ENCODE peak calls at places on chromosome 14, in six cellular contexts. C is choroid plexus epithelial cell; X is astrocyte of the spinal cord; F is CD4-positive, alpha-beta T cell; P is body of pancreas; U is cardiac muscle cell. Z is an unnamed sample.

GRCh38 chr14:24178399-24179178 is 6.7 kb downstream of the REC8 start:
- DNase-seq in C (no peak), X (no peak), F (no peak), P (no peak), U (no peak), Z (no peak)

GRCh38 chr14:84782902-84783301 is 747.0 kb upstream of the FLRT2 start:
- DNase-seq in C (no peak), X (no peak), F (no peak), P (no peak), U (no peak), Z (no peak)

GRCh38 chr14:69695664-69696527 is 71.0 kb upstream of the SRSF5 start:
- DNase-seq in C (peak), X (peak), F (no peak), P (peak), U (peak), Z (no peak)

GRCh38 chr14:66503532-66503931 is 4.4 kb upstream of the GPHN start:
- DNase-seq in C (peak), X (peak), F (no peak), P (no peak), U (no peak), Z (no peak)

GRCh38 chr14:71654810-71655209 is 277.4 kb upstream of the RGS6 start:
- DNase-seq in C (no peak), X (no peak), F (no peak), P (no peak), U (no peak), Z (no peak)

GRCh38 chr14:97977711-97978261 is 1180.6 kb downstream of the VRK1 start:
- DNase-seq in C (no peak), X (peak), F (peak), P (peak), U (no peak), Z (no peak)

GRCh38 chr14:63644741-63645140 is 3.1 kb upstream of the WDR89 start:
- DNase-seq in C (no peak), X (no peak), F (no peak), P (no peak), U (no peak), Z (no peak)

GRCh38 chr14:40336846-40337245 is 904.6 kb upstream of the FBXO33 start:
- DNase-seq in C (no peak), X (no peak), F (no peak), P (no peak), U (no peak), Z (no peak)

GRCh38 chr14:104076743-104077142 is 8.8 kb upstream of the ASPG start:
- DNase-seq in C (no peak), X (no peak), F (no peak), P (no peak), U (no peak), Z (no peak)

GRCh38 chr14:89674906-89675305 is 257.9 kb upstream of the FOXN3 start:
- DNase-seq in C (no peak), X (no peak), F (no peak), P (no peak), U (no peak), Z (no peak)

GRCh38 chr14:76576047-76576741 is 185.1 kb upstream of the VASH1 start:
- DNase-seq in C (peak), X (no peak), F (no peak), P (peak), U (no peak), Z (no peak)

GRCh38 chr14:24849471-24849870 is 200.5 kb downstream of the STXBP6 start:
- DNase-seq in C (peak), X (peak), F (no peak), P (no peak), U (no peak), Z (no peak)

GRCh38 chr14:103859416-103860202 is 12.2 kb upstream of the PPP1R13B start:
- DNase-seq in C (no peak), X (no peak), F (no peak), P (no peak), U (no peak), Z (no peak)

GRCh38 chr14:88463318-88463717 is 77.9 kb downstream of the SPATA7 start:
- DNase-seq in C (peak), X (no peak), F (no peak), P (no peak), U (peak), Z (no peak)

GRCh38 chr14:65750906-65751305 is 338.4 kb downstream of the FUT8 start:
- DNase-seq in C (no peak), X (no peak), F (no peak), P (no peak), U (peak), Z (no peak)

GRCh38 chr14:73259837-73260236 is 22.5 kb downstream of the PAPLN start:
- DNase-seq in C (no peak), X (no peak), F (no peak), P (no peak), U (no peak), Z (no peak)

GRCh38 chr14:53874704-53875103 is 81.9 kb downstream of the BMP4 start:
- DNase-seq in C (no peak), X (no peak), F (no peak), P (no peak), U (no peak), Z (no peak)

GRCh38 chr14:93318927-93319326 is 13.9 kb downstream of the BTBD7 start:
- DNase-seq in C (peak), X (no peak), F (no peak), P (no peak), U (no peak), Z (no peak)

GRCh38 chr14:75566321-75566720 is 12.1 kb upstream of the FLVCR2 start:
- DNase-seq in C (no peak), X (no peak), F (peak), P (no peak), U (no peak), Z (no peak)

GRCh38 chr14:42222924-42223471 is 616.3 kb downstream of the LRFN5 start:
- DNase-seq in C (peak), X (peak), F (no peak), P (no peak), U (peak), Z (no peak)

GRCh38 chr14:51157012-51157411 is 62.1 kb upstream of the TRIM9 start:
- DNase-seq in C (peak), X (no peak), F (no peak), P (no peak), U (peak), Z (no peak)

GRCh38 chr14:68247281-68247680 is 427.7 kb downstream of the RAD51B start:
- DNase-seq in C (no peak), X (no peak), F (no peak), P (no peak), U (no peak), Z (no peak)

GRCh38 chr14:104547998-104548700 is 31.4 kb upstream of the C14orf180 start:
- DNase-seq in C (no peak), X (no peak), F (no peak), P (no peak), U (no peak), Z (no peak)

GRCh38 chr14:60092516-60092915 is 793 bp downstream of the PCNX4 start:
- DNase-seq in C (peak), X (peak), F (no peak), P (peak), U (peak), Z (peak)

GRCh38 chr14:101595349-101595748 is 34.1 kb downstream of the DIO3 start:
- DNase-seq in C (no peak), X (no peak), F (no peak), P (no peak), U (no peak), Z (no peak)

DNA sequence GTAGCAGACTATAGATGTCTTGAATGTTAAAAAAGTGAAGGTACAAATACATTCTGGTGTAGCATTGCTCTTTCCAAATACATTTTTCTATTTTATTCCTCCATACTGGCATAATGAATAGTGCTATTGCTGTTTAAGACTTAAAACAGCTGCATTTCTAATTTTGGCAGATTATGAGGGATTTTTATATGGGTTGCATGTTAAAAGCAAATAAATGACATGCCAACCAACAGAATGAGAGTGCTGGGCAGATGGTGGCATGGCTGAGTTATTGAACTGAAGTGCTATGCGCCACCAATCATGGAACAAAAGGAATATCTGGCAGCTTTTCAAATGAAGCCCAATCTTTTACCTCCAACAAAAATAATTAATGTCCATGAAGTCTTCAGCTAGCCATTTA is 215.1 kb downstream of the PRKD1 start:
- DNase-seq in C (no peak), X (no peak), F (no peak), P (no peak), U (no peak), Z (no peak)
- TF ChIP-seq CTCF in C (no peak), X (no peak), F (no peak), P (no peak), U (no peak), Z (no peak)

GRCh38 chr14:94505206-94505605 is 4.1 kb downstream of the SERPINA12 start:
- DNase-seq in C (no peak), X (no peak), F (no peak), P (no peak), U (no peak), Z (no peak)

GRCh38 chr14:94498215-94498614 is 11.1 kb downstream of the SERPINA12 start:
- DNase-seq in C (no peak), X (no peak), F (no peak), P (no peak), U (no peak), Z (no peak)

GRCh38 chr14:94501588-94502516 is 7.4 kb downstream of the SERPINA12 start:
- DNase-seq in C (peak), X (no peak), F (no peak), P (no peak), U (no peak), Z (no peak)

GRCh38 chr14:94500264-94500663 is 9.0 kb downstream of the SERPINA12 start:
- DNase-seq in C (no peak), X (no peak), F (no peak), P (no peak), U (no peak), Z (no peak)

DNA sequence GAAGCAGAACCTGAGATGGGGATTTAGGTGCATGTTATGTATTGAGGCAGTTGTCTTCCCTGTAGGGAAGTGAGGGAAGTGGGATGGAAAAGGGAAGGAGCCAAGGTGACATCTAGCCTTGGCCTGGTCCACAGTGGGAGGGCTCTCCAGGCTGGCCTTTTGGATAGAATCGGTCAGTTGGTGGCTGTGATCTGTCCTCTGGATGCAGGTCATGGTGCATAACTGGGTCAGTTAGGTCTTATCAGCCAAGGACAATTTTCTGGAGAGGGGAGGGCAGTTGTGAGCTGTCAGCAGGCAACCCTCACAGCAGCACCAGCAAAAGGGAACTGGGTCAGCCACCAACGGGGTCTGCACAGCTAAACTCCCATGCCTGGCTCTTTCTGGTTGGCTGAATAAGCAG is 9.6 kb downstream of the SERPINA12 start:
- DNase-seq in C (no peak), X (no peak), F (no peak), P (no peak), U (no peak), Z (no peak)
- TF ChIP-seq CTCF in C (no peak), X (no peak), F (no peak), P (no peak), U (no peak), Z (no peak)

GRCh38 chr14:61568572-61569011 is 126.7 kb upstream of the HIF1A start:
- DNase-seq in C (no peak), X (no peak), F (peak), P (peak), U (peak), Z (peak)
- TF ChIP-seq CTCF in C (no peak), X (peak), F (no peak), P (peak), U (peak), Z (no peak)

GRCh38 chr14:99187858-99188257 is 84.1 kb downstream of the BCL11B start:
- DNase-seq in C (no peak), X (no peak), F (no peak), P (no peak), U (no peak), Z (no peak)

GRCh38 chr14:99190696-99191662 is 81.0 kb downstream of the BCL11B start:
- DNase-seq in C (no peak), X (no peak), F (no peak), P (no peak), U (no peak), Z (no peak)

GRCh38 chr14:99186956-99187690 is 84.9 kb downstream of the BCL11B start:
- DNase-seq in C (no peak), X (no peak), F (no peak), P (no peak), U (no peak), Z (no peak)

GRCh38 chr14:99189201-99189801 is 82.7 kb downstream of the BCL11B start:
- DNase-seq in C (no peak), X (no peak), F (no peak), P (no peak), U (no peak), Z (no peak)

GRCh38 chr14:99188721-99189120 is 83.3 kb downstream of the BCL11B start:
- DNase-seq in C (no peak), X (no peak), F (peak), P (no peak), U (peak), Z (peak)
- TF ChIP-seq CTCF in C (no peak), X (peak), F (peak), P (no peak), U (no peak), Z (peak)

GRCh38 chr14:79271122-79271521 is 940.2 kb downstream of the DIO2 start:
- DNase-seq in C (no peak), X (no peak), F (no peak), P (no peak), U (no peak), Z (no peak)

GRCh38 chr14:79278798-79279644 is 932.3 kb downstream of the DIO2 start:
- DNase-seq in C (peak), X (peak), F (no peak), P (peak), U (peak), Z (peak)

GRCh38 chr14:79278286-79278797 is 933.0 kb downstream of the DIO2 start:
- DNase-seq in C (no peak), X (no peak), F (no peak), P (peak), U (no peak), Z (peak)

GRCh38 chr14:79275367-79275655 is 936.0 kb downstream of the DIO2 start:
- DNase-seq in C (no peak), X (no peak), F (no peak), P (no peak), U (no peak), Z (no peak)

GRCh38 chr14:79274641-79275366 is 936.5 kb downstream of the DIO2 start:
- DNase-seq in C (no peak), X (no peak), F (no peak), P (no peak), U (no peak), Z (no peak)
- TF ChIP-seq CTCF in C (peak), X (peak), F (no peak), P (no peak), U (no peak), Z (no peak)

GRCh38 chr14:45811155-45811554 is 558.2 kb upstream of the MIS18BP1 start:
- DNase-seq in C (no peak), X (no peak), F (no peak), P (no peak), U (no peak), Z (no peak)

GRCh38 chr14:45807187-45807586 is 554.2 kb upstream of the MIS18BP1 start:
- DNase-seq in C (no peak), X (no peak), F (no peak), P (no peak), U (peak), Z (no peak)

DNA sequence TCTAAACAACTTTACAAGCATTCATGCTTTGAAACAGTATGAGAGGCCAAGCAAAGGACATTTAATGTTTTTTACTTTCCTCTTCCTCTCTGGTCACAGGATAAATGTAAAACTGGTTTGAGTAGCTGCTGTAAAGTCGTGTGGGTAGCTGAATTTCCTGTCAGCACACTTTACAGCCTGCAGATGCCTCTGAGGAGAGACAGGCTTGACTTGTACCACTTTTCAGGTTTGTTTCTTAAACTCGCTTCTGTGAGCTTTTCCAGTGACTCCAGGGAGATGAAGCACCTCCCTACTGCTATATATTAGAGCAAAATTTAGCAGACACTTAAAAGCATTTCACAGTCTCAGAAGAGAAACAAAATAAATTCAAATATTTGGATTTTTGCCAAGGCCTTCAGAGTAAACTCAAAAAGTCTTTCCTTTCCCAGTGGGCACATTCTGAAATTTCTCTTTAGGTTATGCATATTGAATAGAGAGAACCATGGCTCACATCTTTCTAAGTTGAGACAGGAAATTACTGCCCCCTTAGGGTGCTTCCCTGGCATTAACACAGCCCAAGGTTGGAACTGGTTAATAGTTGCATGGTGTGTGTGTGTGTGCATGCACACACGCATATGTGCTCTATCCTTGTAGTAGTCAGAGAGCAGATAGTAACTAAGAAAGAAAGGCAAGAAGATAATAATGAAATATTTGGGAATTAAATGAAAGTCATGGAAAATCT is 557.3 kb upstream of the MIS18BP1 start:
- DNase-seq in C (peak), X (no peak), F (no peak), P (no peak), U (peak), Z (peak)
- TF ChIP-seq CTCF in C (no peak), X (no peak), F (no peak), P (no peak), U (no peak), Z (no peak)

DNA sequence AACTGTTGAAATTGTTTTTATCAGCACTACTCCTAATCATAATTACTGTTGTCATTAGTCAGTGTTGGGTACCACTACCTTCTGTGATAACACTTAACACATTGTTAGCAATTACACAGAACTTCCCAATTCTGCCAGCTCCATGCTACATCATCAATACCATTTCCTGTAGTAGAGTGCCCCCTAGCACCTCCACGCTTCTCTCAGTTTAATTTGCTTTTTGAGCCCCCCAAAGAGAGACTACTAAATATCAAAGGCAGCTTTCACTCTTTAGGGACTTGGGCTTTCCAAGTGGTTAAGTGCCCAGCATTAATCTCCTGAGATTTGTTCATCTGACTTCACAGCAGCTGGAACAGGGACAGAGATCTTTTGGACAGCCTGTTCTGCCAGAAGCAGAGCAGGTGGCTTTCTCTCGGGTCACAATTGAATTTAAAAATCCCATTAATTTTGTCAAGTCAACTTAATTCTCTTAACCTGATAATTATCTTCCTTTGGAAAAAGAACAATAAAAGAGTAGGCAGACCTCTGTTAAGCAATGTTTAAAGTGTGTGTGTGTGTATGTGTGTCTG is 954.9 kb downstream of the DIO2 start:
- DNase-seq in C (no peak), X (no peak), F (no peak), P (no peak), U (no peak), Z (no peak)
- TF ChIP-seq CTCF in C (no peak), X (no peak), F (no peak), P (peak), U (no peak), Z (no peak)

DNA sequence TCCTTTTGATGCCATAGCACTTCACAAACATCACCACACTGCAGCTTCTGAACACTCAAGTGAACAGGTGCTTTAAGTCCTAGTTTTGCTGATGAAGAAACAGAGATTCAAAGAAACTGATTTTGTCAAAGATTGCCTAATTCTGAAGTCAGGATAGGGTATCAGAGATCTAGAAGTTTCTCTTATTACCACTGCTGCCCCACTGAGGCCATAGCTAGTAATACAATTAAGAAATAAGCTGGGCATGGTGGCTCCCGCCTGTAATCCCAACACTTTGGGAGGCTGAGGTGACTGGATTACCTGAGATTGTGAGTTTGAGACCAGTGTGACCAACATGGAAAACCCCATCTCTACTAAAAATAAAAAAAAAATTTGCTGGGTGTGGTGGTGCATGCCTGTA is 458.3 kb upstream of the SEL1L start:
- DNase-seq in C (peak), X (no peak), F (no peak), P (no peak), U (no peak), Z (no peak)
- TF ChIP-seq CTCF in C (peak), X (peak), F (no peak), P (peak), U (peak), Z (no peak)